ENCODE peak calls at places on chromosomes 16 and 17, in seven cellular contexts. S is left lung; W is lung; P is tibial nerve; D is CD8-positive, alpha-beta T cell; V is pancreas; N is GM23338. U is an unnamed sample.

GRCh38 chr17:74532115-74532514 is 840 bp upstream of the CD300LB start:
- DNase-seq in S (peak; percentile 80), W (peak; percentile 69), P (peak; percentile 48), D (no peak), V (no peak), N (peak; percentile 86), U (peak; percentile 9)

GRCh38 chr17:2120550-2121335 is 65.8 kb downstream of the HIC1 start:
- DNase-seq in S (no peak), W (no peak), P (no peak), D (no peak), V (no peak), N (no peak), U (no peak)

GRCh38 chr16:24524855-24525652 is 14.3 kb upstream of the RBBP6 start:
- DNase-seq in S (no peak), W (no peak), P (no peak), D (no peak), V (no peak), N (no peak), U (no peak)

GRCh38 chr17:65556014-65556909 is 5.2 kb downstream of the AXIN2 start:
- DNase-seq in S (peak; percentile 87), W (peak; percentile 90), P (peak; percentile 80), D (peak; percentile 91), V (peak; percentile 91), N (peak; percentile 94), U (no peak)

GRCh38 chr17:50961282-50962220 is 95.4 kb upstream of the TOB1 start:
- DNase-seq in S (no peak), W (no peak), P (no peak), D (no peak), V (no peak), N (no peak), U (no peak)

GRCh38 chr17:62790554-62790953 is 17.6 kb downstream of the MARCHF10 start:
- DNase-seq in S (no peak), W (no peak), P (no peak), D (no peak), V (no peak), N (no peak), U (no peak)

GRCh38 chr16:64250866-64251265 is 871.0 kb downstream of the CDH11 start:
- DNase-seq in S (no peak), W (no peak), P (no peak), D (no peak), V (no peak), N (no peak), U (no peak)

GRCh38 chr17:64781013-64781392 is 118.9 kb upstream of the SMURF2 start:
- DNase-seq in S (no peak), W (no peak), P (no peak), D (no peak), V (no peak), N (peak; percentile 26), U (no peak)

GRCh38 chr16:48583075-48584065 is 26.6 kb downstream of the N4BP1 start:
- DNase-seq in S (no peak), W (peak; percentile 60), P (no peak), D (no peak), V (no peak), N (no peak), U (no peak)

GRCh38 chr17:80316927-80317705 is 56.5 kb downstream of the RNF213 start:
- DNase-seq in S (no peak), W (no peak), P (no peak), D (no peak), V (no peak), N (no peak), U (no peak)

GRCh38 chr17:60827920-60828319 is 150.3 kb downstream of the BCAS3 start:
- DNase-seq in S (no peak), W (no peak), P (no peak), D (no peak), V (no peak), N (no peak), U (no peak)

GRCh38 chr17:39175695-39176093 is 9.7 kb upstream of the ARL5C start:
- DNase-seq in S (no peak), W (no peak), P (no peak), D (no peak), V (no peak), N (no peak), U (no peak)

GRCh38 chr17:4393806-4394205 is 27.3 kb upstream of the UBE2G1 start:
- DNase-seq in S (no peak), W (no peak), P (no peak), D (no peak), V (no peak), N (no peak), U (no peak)

GRCh38 chr17:75799402-75799801 is 14.8 kb downstream of the UNK start:
- DNase-seq in S (no peak), W (no peak), P (no peak), D (no peak), V (no peak), N (no peak), U (peak; percentile 22)

GRCh38 chr16:5502467-5502869 is 404.9 kb upstream of the EEF2KMT start:
- DNase-seq in S (no peak), W (no peak), P (no peak), D (no peak), V (no peak), N (peak; percentile 76), U (no peak)

GRCh38 chr17:35612924-35613521 is 25.9 kb downstream of the AP2B1 start:
- DNase-seq in S (no peak), W (no peak), P (peak; percentile 70), D (no peak), V (no peak), N (peak; percentile 70), U (no peak)

GRCh38 chr16:56370836-56371235 is 54.5 kb downstream of the AMFR start:
- DNase-seq in S (no peak), W (no peak), P (no peak), D (no peak), V (peak; percentile 58), N (no peak), U (no peak)

GRCh38 chr17:50841277-50841948 is 6.0 kb downstream of the WFIKKN2 start:
- DNase-seq in S (no peak), W (no peak), P (no peak), D (no peak), V (no peak), N (no peak), U (no peak)

GRCh38 chr17:9022553-9023388 is 1.5 kb downstream of the NTN1 start:
- DNase-seq in S (no peak), W (no peak), P (no peak), D (no peak), V (peak; percentile 58), N (peak; percentile 63), U (no peak)

GRCh38 chr17:55760643-55761355 is 9.9 kb downstream of the PCTP start:
- DNase-seq in S (no peak), W (no peak), P (peak; percentile 27), D (no peak), V (no peak), N (no peak), U (no peak)

GRCh38 chr17:43428524-43428923 is 29.7 kb downstream of the ARL4D start:
- DNase-seq in S (no peak), W (no peak), P (no peak), D (no peak), V (no peak), N (no peak), U (no peak)

GRCh38 chr17:42809250-42809649 is 10.6 kb downstream of the CNTD1 start:
- DNase-seq in S (no peak), W (no peak), P (peak; percentile 58), D (no peak), V (peak; percentile 43), N (no peak), U (no peak)

GRCh38 chr17:49108318-49108717 is 24.3 kb upstream of the B4GALNT2 start:
- DNase-seq in S (no peak), W (no peak), P (no peak), D (no peak), V (no peak), N (peak; percentile 44), U (no peak)

GRCh38 chr17:78349831-78350631 is 9.8 kb downstream of the SOCS3 start:
- DNase-seq in S (no peak), W (no peak), P (no peak), D (no peak), V (no peak), N (no peak), U (no peak)

GRCh38 chr17:60328679-60329078 is 63.3 kb downstream of the USP32 start:
- DNase-seq in S (no peak), W (no peak), P (no peak), D (no peak), V (no peak), N (no peak), U (no peak)

GRCh38 chr17:58529275-58529674 is 14.8 kb upstream of the MTMR4 start:
- DNase-seq in S (no peak), W (no peak), P (no peak), D (no peak), V (no peak), N (no peak), U (no peak)

GRCh38 chr17:58527949-58528348 is 13.5 kb upstream of the MTMR4 start:
- DNase-seq in S (no peak), W (no peak), P (no peak), D (no peak), V (no peak), N (no peak), U (no peak)

GRCh38 chr17:58528443-58528842 is 14.0 kb upstream of the MTMR4 start:
- DNase-seq in S (no peak), W (no peak), P (no peak), D (no peak), V (no peak), N (no peak), U (no peak)

GRCh38 chr17:58525239-58525638 is 10.8 kb upstream of the MTMR4 start:
- DNase-seq in S (no peak), W (no peak), P (peak; percentile 41), D (no peak), V (no peak), N (peak; percentile 50), U (no peak)

DNA sequence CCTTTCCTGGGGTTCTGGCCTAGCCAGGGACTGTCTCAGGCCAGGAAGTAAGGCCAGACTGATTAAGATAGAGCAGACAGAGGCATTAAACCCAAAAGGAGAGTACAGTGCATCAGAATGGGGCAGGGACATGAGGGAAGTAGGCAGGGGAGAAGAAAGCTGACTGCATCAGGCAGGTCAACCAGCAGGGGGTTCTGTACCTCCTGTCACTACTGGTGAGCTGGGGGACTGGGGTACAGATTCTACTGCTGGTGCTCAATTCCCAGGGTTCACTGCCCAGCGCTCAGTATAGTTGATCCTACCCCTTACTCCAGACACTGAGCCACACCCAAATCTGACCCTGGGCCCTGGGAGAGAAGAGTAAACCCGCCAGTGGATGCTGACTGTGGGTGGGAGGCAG is 12.9 kb upstream of the MTMR4 start:
- DNase-seq in S (no peak), W (no peak), P (no peak), D (no peak), V (no peak), N (peak; percentile 40), U (no peak)
- TF ChIP-seq CTCF in S (no peak), W (no peak), P (no peak), D (no peak), V (no peak), N (no peak), U (no peak)

GRCh38 chr16:4317471-4318170 is 1.8 kb downstream of the GLIS2 start:
- DNase-seq in S (no peak), W (no peak), P (no peak), D (no peak), V (peak; percentile 63), N (peak; percentile 17), U (peak; percentile 74)
- H3K4me3 ChIP-seq in S (peak overlapping the region; percentile 72), W (peak overlapping the region; percentile 78), P (peak overlapping the region; percentile 48), D (no peak overlapping the region), V (peak overlapping the region; percentile 67), N (peak overlapping the region; percentile 84), U (peak overlapping the region; percentile 61)

GRCh38 chr17:29577778-29578211 is 9.3 kb downstream of the TP53I13 start:
- DNase-seq in S (no peak), W (no peak), P (no peak), D (no peak), V (no peak), N (no peak), U (no peak)
- H3K27ac ChIP-seq in S (no peak overlapping the region), W (no peak overlapping the region), P (peak overlapping the region; percentile 20), D (no peak overlapping the region), V (no peak overlapping the region), N (no peak overlapping the region), U (no peak overlapping the region)

GRCh38 chr16:85289760-85290625 is 177.7 kb upstream of the CIBAR2 start:
- DNase-seq in S (no peak), W (no peak), P (no peak), D (no peak), V (no peak), N (no peak), U (no peak)
- TF ChIP-seq CTCF in S (no peak), W (no peak), P (no peak), D (no peak), V (no peak), N (no peak), U (no peak)

U was measured in RWPE2.